ENCODE peak calls at places on chromosomes 12 and 14, in four cellular contexts. B is lung; L is RPMI8226; M is activated T-helper 1 cell treated with anti-CD3 and anti-CD28 coated beads, Interleukin-2, amount 50 U/mL, for 16 hours. O is an unnamed sample.

GRCh38 chr12:53600490-53601295 is 25.5 kb downstream of the ATF7 start:
- DNase-seq in B (no peak), L (no peak), M (no peak), O (no peak)

GRCh38 chr14:84789012-84789411 is 740.9 kb upstream of the FLRT2 start:
- DNase-seq in B (no peak), L (no peak), M (no peak), O (no peak)

GRCh38 chr14:26597136-26598080 is at the start of gene NOVA1:
- DNase-seq in B (no peak), L (no peak), M (no peak), O (peak; percentile 38)

GRCh38 chr12:4276524-4277204 is 3.1 kb downstream of the CCND2 start:
- DNase-seq in B (peak; percentile 93), L (peak; percentile 95), M (peak; percentile 76), O (peak; percentile 96)

GRCh38 chr12:49092086-49092815 is 2.4 kb downstream of the DHH start:
- DNase-seq in B (no peak), L (peak; percentile 74), M (no peak), O (no peak)

GRCh38 chr12:54304187-54304810 is 3.5 kb upstream of the NFE2 start:
- DNase-seq in B (peak; percentile 91), L (peak; percentile 44), M (no peak), O (peak; percentile 74)

GRCh38 chr12:125228519-125229260 is 163.5 kb downstream of the AACS start:
- DNase-seq in B (no peak), L (no peak), M (no peak), O (no peak)

GRCh38 chr12:47012552-47012951 is 66.9 kb upstream of the PCED1B start:
- DNase-seq in B (no peak), L (no peak), M (no peak), O (no peak)

GRCh38 chr12:109595321-109595902 is 21.8 kb downstream of the MVK start:
- DNase-seq in B (no peak), L (no peak), M (no peak), O (no peak)

GRCh38 chr12:57896139-57896436 is 45.3 kb upstream of the ATP23 start:
- DNase-seq in B (no peak), L (no peak), M (no peak), O (peak; percentile 31)

GRCh38 chr14:98906123-98906995 is 365.6 kb downstream of the BCL11B start:
- DNase-seq in B (peak; percentile 40), L (no peak), M (no peak), O (peak; percentile 22)

GRCh38 chr12:54163147-54163546 is 25.6 kb downstream of the SMUG1 start:
- DNase-seq in B (no peak), L (no peak), M (no peak), O (no peak)

GRCh38 chr14:69460093-69460701 is 24.3 kb upstream of the PLEKHD1 start:
- DNase-seq in B (peak; percentile 49), L (peak; percentile 43), M (peak; percentile 23), O (peak; percentile 59)

GRCh38 chr14:53168786-53169185 is 15.7 kb upstream of the DDHD1 start:
- DNase-seq in B (no peak), L (no peak), M (no peak), O (no peak)

GRCh38 chr14:52279405-52279804 is 11.9 kb downstream of the PTGDR start:
- DNase-seq in B (no peak), L (no peak), M (no peak), O (no peak)

GRCh38 chr12:95820096-95820703 is 29.6 kb upstream of the NTN4 start:
- DNase-seq in B (no peak), L (peak; percentile 49), M (no peak), O (peak; percentile 66)

GRCh38 chr12:19130224-19131019 is 889 bp downstream of the PLEKHA5 start:
- DNase-seq in B (no peak), L (no peak), M (peak; percentile 4), O (peak; percentile 58)

GRCh38 chr14:87149583-87150354 is 843.2 kb downstream of the GALC start:
- DNase-seq in B (no peak), L (no peak), M (no peak), O (no peak)

GRCh38 chr14:23008836-23009235 is 1.1 kb downstream of the C14orf93 start:
- DNase-seq in B (no peak), L (peak; percentile 35), M (no peak), O (no peak)

GRCh38 chr14:91186515-91187066 is 57.9 kb downstream of the GPR68 start:
- DNase-seq in B (no peak), L (no peak), M (no peak), O (no peak)

GRCh38 chr12:76123301-76124212 is 39.1 kb upstream of the NAP1L1 start:
- DNase-seq in B (no peak), L (no peak), M (no peak), O (no peak)

GRCh38 chr12:81078469-81079196 is 754 bp downstream of the ACSS3 start:
- DNase-seq in B (peak; percentile 31), L (no peak), M (no peak), O (no peak)

GRCh38 chr12:31874961-31875608 is 84.1 kb upstream of the RESF1 start:
- DNase-seq in B (no peak), L (no peak), M (peak; percentile 52), O (peak; percentile 25)

GRCh38 chr12:127429556-127429955 is 837.4 kb upstream of the TMEM132C start:
- DNase-seq in B (no peak), L (no peak), M (no peak), O (no peak)

GRCh38 chr14:105793836-105794235 is 267.5 kb downstream of the TMEM121 start:
- DNase-seq in B (no peak), L (no peak), M (no peak), O (no peak)

GRCh38 chr12:130668286-130669204 is 47.6 kb downstream of the RIMBP2 start:
- DNase-seq in B (no peak), L (no peak), M (no peak), O (no peak)

GRCh38 chr12:39105111-39105510 is 199.7 kb upstream of the CPNE8 start:
- DNase-seq in B (no peak), L (no peak), M (no peak), O (no peak)

GRCh38 chr14:31476131-31476917 is 11.5 kb downstream of the GPR33 start:
- DNase-seq in B (no peak), L (no peak), M (no peak), O (no peak)

O was measured in colonic mucosa.